ENCODE peak calls at places on chromosome 18, in seven cellular contexts. One of them, this sample, is unnamed.

GRCh38 chr18:73661457-73661856 is 486.2 kb downstream of the FBXO15 start:
- DNase-seq in tibial artery: no peak
- DNase-seq in T-helper 1 cell: no peak
- DNase-seq in CD4-positive, alpha-beta T cell: no peak
- DNase-seq in uterus: no peak
- DNase-seq in effector memory CD4-positive, alpha-beta T cell: no peak
- DNase-seq in astrocyte of the spinal cord: no peak
- DNase-seq in this sample: no peak

GRCh38 chr18:77137851-77138250 is 5.3 kb upstream of the MBP start:
- DNase-seq in tibial artery: no peak
- DNase-seq in T-helper 1 cell: no peak
- DNase-seq in CD4-positive, alpha-beta T cell: no peak
- DNase-seq in uterus: no peak
- DNase-seq in effector memory CD4-positive, alpha-beta T cell: no peak
- DNase-seq in astrocyte of the spinal cord: no peak
- DNase-seq in this sample: no peak

GRCh38 chr18:12010187-12010802 is 29.0 kb downstream of the IMPA2 start:
- DNase-seq in tibial artery: no peak
- DNase-seq in T-helper 1 cell: no peak
- DNase-seq in CD4-positive, alpha-beta T cell: no peak
- DNase-seq in uterus: no peak
- DNase-seq in effector memory CD4-positive, alpha-beta T cell: no peak
- DNase-seq in astrocyte of the spinal cord: no peak
- DNase-seq in this sample: no peak

GRCh38 chr18:23274638-23275482 is 139.6 kb downstream of the CABLES1 start:
- DNase-seq in tibial artery: no peak
- DNase-seq in T-helper 1 cell: no peak
- DNase-seq in CD4-positive, alpha-beta T cell: no peak
- DNase-seq in uterus: peak
- DNase-seq in effector memory CD4-positive, alpha-beta T cell: no peak
- DNase-seq in astrocyte of the spinal cord: no peak
- DNase-seq in this sample: no peak

GRCh38 chr18:74623047-74623816 is 25.6 kb downstream of the ZNF407 start:
- DNase-seq in tibial artery: no peak
- DNase-seq in T-helper 1 cell: peak
- DNase-seq in CD4-positive, alpha-beta T cell: peak
- DNase-seq in uterus: no peak
- DNase-seq in effector memory CD4-positive, alpha-beta T cell: no peak
- DNase-seq in astrocyte of the spinal cord: no peak
- DNase-seq in this sample: peak

GRCh38 chr18:37545461-37545860 is 20.1 kb downstream of the CELF4 start:
- DNase-seq in tibial artery: no peak
- DNase-seq in T-helper 1 cell: no peak
- DNase-seq in CD4-positive, alpha-beta T cell: no peak
- DNase-seq in uterus: no peak
- DNase-seq in effector memory CD4-positive, alpha-beta T cell: no peak
- DNase-seq in astrocyte of the spinal cord: no peak
- DNase-seq in this sample: no peak

GRCh38 chr18:77481541-77481940 is 231.9 kb downstream of the GALR1 start:
- DNase-seq in tibial artery: no peak
- DNase-seq in T-helper 1 cell: no peak
- DNase-seq in CD4-positive, alpha-beta T cell: no peak
- DNase-seq in uterus: no peak
- DNase-seq in effector memory CD4-positive, alpha-beta T cell: no peak
- DNase-seq in astrocyte of the spinal cord: peak
- DNase-seq in this sample: no peak

GRCh38 chr18:24770625-24771024 is 310.2 kb downstream of the HRH4 start:
- DNase-seq in tibial artery: no peak
- DNase-seq in T-helper 1 cell: no peak
- DNase-seq in CD4-positive, alpha-beta T cell: no peak
- DNase-seq in uterus: no peak
- DNase-seq in effector memory CD4-positive, alpha-beta T cell: no peak
- DNase-seq in astrocyte of the spinal cord: no peak
- DNase-seq in this sample: no peak

GRCh38 chr18:8701546-8702118 is 3.7 kb upstream of the MTCL1 start:
- DNase-seq in tibial artery: no peak
- DNase-seq in T-helper 1 cell: no peak
- DNase-seq in CD4-positive, alpha-beta T cell: no peak
- DNase-seq in uterus: no peak
- DNase-seq in effector memory CD4-positive, alpha-beta T cell: no peak
- DNase-seq in astrocyte of the spinal cord: peak
- DNase-seq in this sample: peak

GRCh38 chr18:332721-333513 is 65.1 kb upstream of the THOC1 start:
- DNase-seq in tibial artery: no peak
- DNase-seq in T-helper 1 cell: no peak
- DNase-seq in CD4-positive, alpha-beta T cell: no peak
- DNase-seq in uterus: no peak
- DNase-seq in effector memory CD4-positive, alpha-beta T cell: no peak
- DNase-seq in astrocyte of the spinal cord: peak
- DNase-seq in this sample: no peak